ENCODE peak calls at places on chromosomes 7 and 10, in six cellular contexts. One of them, this sample, is unnamed.

GRCh38 chr10:14904316-14904732 is 25.7 kb downstream of the SUV39H2 start:
- DNase-seq in stimulated activated CD4-positive, alpha-beta T cell treated with anti-CD3 and anti-CD28 coated beads, Interleukin-15, amount 100 ng/mL, for 48 hours: no peak
- DNase-seq in NCI-H774: no peak
- DNase-seq in neuronal stem cell: no peak
- DNase-seq in astrocyte of the spinal cord: peak
- DNase-seq in psoas muscle: no peak
- DNase-seq in this sample: no peak

GRCh38 chr7:139693651-139694388 is 84.0 kb downstream of the HIPK2 start:
- DNase-seq in stimulated activated CD4-positive, alpha-beta T cell treated with anti-CD3 and anti-CD28 coated beads, Interleukin-15, amount 100 ng/mL, for 48 hours: no peak
- DNase-seq in NCI-H774: no peak
- DNase-seq in neuronal stem cell: no peak
- DNase-seq in astrocyte of the spinal cord: no peak
- DNase-seq in psoas muscle: no peak
- DNase-seq in this sample: no peak

GRCh38 chr7:2633538-2634264 is 1.9 kb downstream of the TTYH3 start:
- DNase-seq in stimulated activated CD4-positive, alpha-beta T cell treated with anti-CD3 and anti-CD28 coated beads, Interleukin-15, amount 100 ng/mL, for 48 hours: peak
- DNase-seq in NCI-H774: no peak
- DNase-seq in neuronal stem cell: no peak
- DNase-seq in astrocyte of the spinal cord: peak
- DNase-seq in psoas muscle: peak
- DNase-seq in this sample: no peak

GRCh38 chr10:77949167-77949566 is 22.6 kb upstream of the DLG5 start:
- DNase-seq in stimulated activated CD4-positive, alpha-beta T cell treated with anti-CD3 and anti-CD28 coated beads, Interleukin-15, amount 100 ng/mL, for 48 hours: no peak
- DNase-seq in NCI-H774: no peak
- DNase-seq in neuronal stem cell: no peak
- DNase-seq in astrocyte of the spinal cord: peak
- DNase-seq in psoas muscle: peak
- DNase-seq in this sample: peak

GRCh38 chr10:53697038-53697437 is 924.5 kb upstream of the MBL2 start:
- DNase-seq in stimulated activated CD4-positive, alpha-beta T cell treated with anti-CD3 and anti-CD28 coated beads, Interleukin-15, amount 100 ng/mL, for 48 hours: no peak
- DNase-seq in NCI-H774: no peak
- DNase-seq in neuronal stem cell: no peak
- DNase-seq in astrocyte of the spinal cord: no peak
- DNase-seq in psoas muscle: no peak
- DNase-seq in this sample: no peak

GRCh38 chr10:129047585-129047984 is 419.5 kb upstream of the MGMT start:
- DNase-seq in stimulated activated CD4-positive, alpha-beta T cell treated with anti-CD3 and anti-CD28 coated beads, Interleukin-15, amount 100 ng/mL, for 48 hours: no peak
- DNase-seq in NCI-H774: no peak
- DNase-seq in neuronal stem cell: no peak
- DNase-seq in astrocyte of the spinal cord: no peak
- DNase-seq in psoas muscle: no peak
- DNase-seq in this sample: no peak

GRCh38 chr10:89346264-89346971 is 18.6 kb downstream of the IFIT3 start:
- DNase-seq in stimulated activated CD4-positive, alpha-beta T cell treated with anti-CD3 and anti-CD28 coated beads, Interleukin-15, amount 100 ng/mL, for 48 hours: no peak
- DNase-seq in NCI-H774: no peak
- DNase-seq in neuronal stem cell: no peak
- DNase-seq in astrocyte of the spinal cord: no peak
- DNase-seq in psoas muscle: no peak
- DNase-seq in this sample: peak

GRCh38 chr10:28179490-28180099 is 123.3 kb downstream of the MPP7 start:
- DNase-seq in stimulated activated CD4-positive, alpha-beta T cell treated with anti-CD3 and anti-CD28 coated beads, Interleukin-15, amount 100 ng/mL, for 48 hours: peak
- DNase-seq in NCI-H774: no peak
- DNase-seq in neuronal stem cell: peak
- DNase-seq in astrocyte of the spinal cord: peak
- DNase-seq in psoas muscle: no peak
- DNase-seq in this sample: peak

GRCh38 chr10:15672469-15672868 is 47.3 kb downstream of the ITGA8 start:
- DNase-seq in stimulated activated CD4-positive, alpha-beta T cell treated with anti-CD3 and anti-CD28 coated beads, Interleukin-15, amount 100 ng/mL, for 48 hours: no peak
- DNase-seq in NCI-H774: no peak
- DNase-seq in neuronal stem cell: no peak
- DNase-seq in astrocyte of the spinal cord: no peak
- DNase-seq in psoas muscle: no peak
- DNase-seq in this sample: no peak

GRCh38 chr10:97683556-97684357 is 3.3 kb downstream of the AVPI1 start:
- DNase-seq in stimulated activated CD4-positive, alpha-beta T cell treated with anti-CD3 and anti-CD28 coated beads, Interleukin-15, amount 100 ng/mL, for 48 hours: no peak
- DNase-seq in NCI-H774: no peak
- DNase-seq in neuronal stem cell: no peak
- DNase-seq in astrocyte of the spinal cord: peak
- DNase-seq in psoas muscle: peak
- DNase-seq in this sample: no peak

GRCh38 chr7:137992738-137993394 is 9.0 kb downstream of the CREB3L2 start:
- DNase-seq in stimulated activated CD4-positive, alpha-beta T cell treated with anti-CD3 and anti-CD28 coated beads, Interleukin-15, amount 100 ng/mL, for 48 hours: no peak
- DNase-seq in NCI-H774: peak
- DNase-seq in neuronal stem cell: no peak
- DNase-seq in astrocyte of the spinal cord: peak
- DNase-seq in psoas muscle: peak
- DNase-seq in this sample: no peak

GRCh38 chr10:48932831-48933670 is 6.6 kb downstream of the LRRC18 start:
- DNase-seq in stimulated activated CD4-positive, alpha-beta T cell treated with anti-CD3 and anti-CD28 coated beads, Interleukin-15, amount 100 ng/mL, for 48 hours: no peak
- DNase-seq in NCI-H774: no peak
- DNase-seq in neuronal stem cell: no peak
- DNase-seq in astrocyte of the spinal cord: no peak
- DNase-seq in psoas muscle: no peak
- DNase-seq in this sample: no peak

GRCh38 chr10:74992068-74992467 is 119.4 kb upstream of the SAMD8 start:
- DNase-seq in stimulated activated CD4-positive, alpha-beta T cell treated with anti-CD3 and anti-CD28 coated beads, Interleukin-15, amount 100 ng/mL, for 48 hours: no peak
- DNase-seq in NCI-H774: no peak
- DNase-seq in neuronal stem cell: no peak
- DNase-seq in astrocyte of the spinal cord: no peak
- DNase-seq in psoas muscle: no peak
- DNase-seq in this sample: no peak

GRCh38 chr7:14055813-14056212 is 66.3 kb upstream of the ETV1 start:
- DNase-seq in stimulated activated CD4-positive, alpha-beta T cell treated with anti-CD3 and anti-CD28 coated beads, Interleukin-15, amount 100 ng/mL, for 48 hours: no peak
- DNase-seq in NCI-H774: no peak
- DNase-seq in neuronal stem cell: no peak
- DNase-seq in astrocyte of the spinal cord: no peak
- DNase-seq in psoas muscle: no peak
- DNase-seq in this sample: no peak

GRCh38 chr7:69710773-69711445 is 112.6 kb downstream of the AUTS2 start:
- DNase-seq in stimulated activated CD4-positive, alpha-beta T cell treated with anti-CD3 and anti-CD28 coated beads, Interleukin-15, amount 100 ng/mL, for 48 hours: no peak
- DNase-seq in NCI-H774: no peak
- DNase-seq in neuronal stem cell: no peak
- DNase-seq in astrocyte of the spinal cord: no peak
- DNase-seq in psoas muscle: no peak
- DNase-seq in this sample: no peak

GRCh38 chr7:74228951-74229900 is 19.4 kb downstream of the LAT2 start:
- DNase-seq in stimulated activated CD4-positive, alpha-beta T cell treated with anti-CD3 and anti-CD28 coated beads, Interleukin-15, amount 100 ng/mL, for 48 hours: no peak
- DNase-seq in NCI-H774: no peak
- DNase-seq in neuronal stem cell: no peak
- DNase-seq in astrocyte of the spinal cord: no peak
- DNase-seq in psoas muscle: no peak
- DNase-seq in this sample: no peak

GRCh38 chr7:115252461-115252860 is 330.6 kb downstream of the MDFIC start:
- DNase-seq in stimulated activated CD4-positive, alpha-beta T cell treated with anti-CD3 and anti-CD28 coated beads, Interleukin-15, amount 100 ng/mL, for 48 hours: no peak
- DNase-seq in NCI-H774: no peak
- DNase-seq in neuronal stem cell: no peak
- DNase-seq in astrocyte of the spinal cord: no peak
- DNase-seq in psoas muscle: no peak
- DNase-seq in this sample: no peak